ENCODE peak calls at places on chromosomes 16 and 17, in nine cellular contexts. L, X, J, K, Q, P, T, D and N are unnamed samples.

GRCh38 chr17:32917842-32918241 is 10.1 kb upstream of the TMEM98 start:
- DNase-seq in P (no peak), X (no peak), T (no peak), J (no peak), D (no peak), L (no peak), K (no peak), Q (no peak), N (no peak)

GRCh38 chr16:30027588-30028437 is 3.3 kb downstream of the TLCD3B start:
- DNase-seq in T (peak), K (no peak), J (no peak), L (no peak), X (no peak), P (no peak), D (no peak), Q (no peak), N (no peak)

GRCh38 chr16:81497690-81498089 is 53.1 kb downstream of the CMIP start:
- DNase-seq in P (no peak), D (peak), K (no peak), Q (no peak), L (no peak), J (no peak), T (no peak), X (no peak), N (no peak)

GRCh38 chr17:51000835-51001638 is 119.6 kb downstream of the SPAG9 start:
- DNase-seq in K (no peak), P (no peak), D (no peak), Q (peak), X (peak), J (no peak), T (peak), L (no peak), N (peak)

GRCh38 chr16:57604177-57604576 is 24.3 kb upstream of the ADGRG1 start:
- DNase-seq in X (no peak), D (peak), T (no peak), K (no peak), P (no peak), L (no peak), Q (no peak), J (no peak), N (no peak)

GRCh38 chr17:63550816-63551639 is 751 bp downstream of the DCAF7 start:
- DNase-seq in P (no peak), J (no peak), L (no peak), T (peak), Q (no peak), X (peak), D (no peak), K (peak), N (no peak)

GRCh38 chr16:1984347-1985225 is 593 bp downstream of the GFER start:
- DNase-seq in D (no peak), L (no peak), K (no peak), Q (no peak), J (no peak), X (peak), T (peak), P (no peak), N (no peak)

GRCh38 chr17:933168-934083 is 46.1 kb downstream of the NXN start:
- DNase-seq in T (peak), D (no peak), J (no peak), K (peak), P (no peak), L (no peak), X (no peak), Q (no peak), N (no peak)

GRCh38 chr17:29931253-29931932 is 1.4 kb upstream of the SSH2 start:
- DNase-seq in T (peak), L (peak), X (peak), D (no peak), Q (peak), J (peak), K (peak), P (peak), N (peak)

GRCh38 chr17:45129940-45130639 is 2.2 kb downstream of the PLCD3 start:
- DNase-seq in T (no peak), X (peak), J (no peak), K (no peak), L (no peak), Q (no peak), P (no peak), D (no peak), N (no peak)
- H3K4me3 ChIP-seq in T (no peak), X (no peak), J (no peak), K (no peak), L (no peak), Q (no peak), P (no peak), D (no peak), N (no peak)

GRCh38 chr17:60086822-60087591 is 8.3 kb upstream of the HEATR6 start:
- DNase-seq in X (no peak), D (no peak), T (peak), Q (no peak), J (no peak), P (no peak), K (peak), L (no peak), N (no peak)

GRCh38 chr17:60080545-60080944 is 1.8 kb upstream of the HEATR6 start:
- DNase-seq in P (no peak), D (no peak), Q (no peak), X (no peak), T (no peak), J (no peak), K (no peak), L (no peak), N (no peak)

GRCh38 chr17:60087882-60088669 is 9.4 kb upstream of the HEATR6 start:
- DNase-seq in Q (no peak), X (peak), K (no peak), J (no peak), P (no peak), T (no peak), L (no peak), D (no peak), N (no peak)

GRCh38 chr17:60079401-60079861 is 710 bp upstream of the HEATR6 start:
- DNase-seq in Q (no peak), X (no peak), J (no peak), L (no peak), P (no peak), D (no peak), K (no peak), T (peak), N (no peak)

DNA sequence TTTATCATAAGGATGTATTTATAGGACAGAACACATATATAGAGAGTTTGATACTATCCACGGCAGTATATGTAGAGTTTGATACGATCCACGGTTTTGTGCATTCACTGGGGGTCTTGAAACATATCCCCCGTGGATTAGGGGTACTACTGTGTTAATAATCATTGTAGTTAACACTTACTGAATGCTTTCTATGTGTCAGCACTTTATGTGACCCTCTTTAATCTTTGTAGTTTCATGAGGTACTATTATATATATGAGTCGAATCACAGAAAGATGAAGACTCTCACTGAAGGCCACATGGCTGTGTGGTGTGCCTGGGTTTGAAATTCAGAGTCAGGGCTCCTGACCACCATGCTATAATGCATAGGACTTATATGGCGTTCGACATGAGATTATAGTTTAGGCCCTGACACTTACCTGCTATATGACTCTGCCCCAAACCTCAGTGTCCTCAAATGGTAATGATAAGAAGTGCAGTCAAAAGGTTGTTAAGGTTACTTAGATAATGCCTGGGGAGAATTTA is 4.3 kb upstream of the HEATR6 start:
- DNase-seq in L (no peak), D (no peak), K (no peak), Q (no peak), T (no peak), X (no peak), P (no peak), J (no peak), N (no peak)
- H3K4me3 ChIP-seq in L (no peak), D (no peak), K (no peak), Q (no peak), T (no peak), X (no peak), P (no peak), J (no peak), N (no peak)

DNA sequence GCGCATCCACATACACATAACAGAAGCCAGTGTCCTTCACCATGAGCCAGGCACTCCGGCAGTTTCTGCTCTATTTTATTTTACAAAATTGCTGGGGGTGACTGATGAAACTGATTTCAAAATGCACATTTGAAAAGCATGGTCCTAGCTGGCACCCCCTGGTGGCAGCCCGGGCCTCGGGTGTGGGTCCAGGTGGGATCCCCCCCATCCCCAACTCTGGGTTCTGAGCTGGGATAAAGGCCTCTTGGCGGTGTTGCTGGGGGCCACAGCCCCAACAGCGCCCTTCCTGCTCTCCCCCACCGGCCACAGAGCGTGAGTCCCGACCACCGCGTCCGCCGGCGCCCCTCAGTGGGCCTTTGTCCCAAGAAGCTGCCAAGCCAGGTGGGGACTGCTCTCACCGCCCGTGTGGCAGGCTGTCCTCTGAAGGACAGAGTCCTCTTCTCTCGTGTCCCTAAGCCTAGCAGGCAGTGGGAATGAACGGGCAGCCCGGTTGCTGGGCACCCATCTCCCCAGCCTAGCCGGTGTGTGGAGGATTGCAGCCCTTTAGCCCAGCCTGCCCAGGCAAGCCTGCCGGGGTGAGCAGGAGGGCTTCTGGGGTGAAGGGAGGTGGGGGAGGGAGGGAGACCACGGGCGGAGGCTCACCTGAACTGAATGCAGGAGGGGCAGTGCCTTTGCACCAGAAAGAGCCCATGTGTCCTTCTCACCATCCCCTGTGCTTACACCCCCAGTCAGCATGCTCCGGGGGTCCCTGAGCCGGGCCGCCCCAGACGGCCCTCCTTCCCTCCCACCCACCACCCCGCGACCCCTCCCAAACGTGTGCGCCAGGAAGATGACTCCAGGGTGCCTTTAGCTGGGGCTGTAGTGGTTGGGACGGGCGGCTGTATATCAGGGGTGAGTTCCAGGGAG is 898 bp downstream of the SNAI3 start:
- DNase-seq in K (peak), T (no peak), Q (peak), L (peak), X (peak), P (no peak), D (peak), J (no peak), N (no peak)
- H3K4me3 ChIP-seq in K (peak), T (peak), Q (peak), L (peak), X (no peak), P (peak), D (no peak), J (peak), N (peak)

GRCh38 chr17:39001703-39002637 is 34.8 kb upstream of the FBXO47 start:
- DNase-seq in D (peak), J (peak), Q (no peak), X (peak), K (peak), P (peak), T (peak), L (no peak), N (peak)
- H3K4me3 ChIP-seq in D (no peak), J (no peak), Q (no peak), X (no peak), K (peak), P (peak), T (no peak), L (no peak), N (peak)